ENCODE peak calls at places on chromosome 17, in four cellular contexts. G is choroid plexus epithelial cell, Z is cardiac muscle cell, E is heart left ventricle. T is an unnamed sample.

GRCh38 chr17:77188084-77189066 is 47.6 kb downstream of the SEC14L1 start:
- DNase-seq in G (no peak), Z (no peak), E (no peak), T (no peak)

GRCh38 chr17:56897646-56898424 is 16.0 kb downstream of the TRIM25 start:
- DNase-seq in G (no peak), Z (no peak), E (no peak), T (peak)

GRCh38 chr17:45112559-45113423 is 19.5 kb downstream of the PLCD3 start:
- DNase-seq in G (no peak), Z (no peak), E (no peak), T (no peak)

GRCh38 chr17:74339537-74340195 is 13.6 kb downstream of the KIF19 start:
- DNase-seq in G (no peak), Z (no peak), E (no peak), T (no peak)

GRCh38 chr17:17030515-17031211 is 11.6 kb upstream of the MPRIP start:
- DNase-seq in G (no peak), Z (no peak), E (no peak), T (no peak)

GRCh38 chr17:64506201-64506575 is at the start of gene DDX5:
- DNase-seq in G (peak), Z (peak), E (peak), T (peak)

GRCh38 chr17:67500261-67500660 is 123.2 kb downstream of the PITPNC1 start:
- DNase-seq in G (peak), Z (no peak), E (no peak), T (no peak)

GRCh38 chr17:67995568-67996191 is 589 bp downstream of the C17orf58 start:
- DNase-seq in G (peak), Z (peak), E (peak), T (no peak)

GRCh38 chr17:10875984-10876555 is 38.2 kb upstream of the PIRT start:
- DNase-seq in G (peak), Z (peak), E (peak), T (no peak)

GRCh38 chr17:80647746-80648145 is 103.1 kb downstream of the RPTOR start:
- DNase-seq in G (peak), Z (no peak), E (no peak), T (no peak)

GRCh38 chr17:2030779-2031163 is 818 bp downstream of the DPH1 start:
- DNase-seq in G (no peak), Z (no peak), E (no peak), T (no peak)

GRCh38 chr17:8143581-8144400 is 8.4 kb downstream of the PER1 start:
- DNase-seq in G (no peak), Z (no peak), E (no peak), T (no peak)

GRCh38 chr17:42608692-42609181 is 437 bp downstream of the RETREG3 start:
- DNase-seq in G (peak), Z (no peak), E (no peak), T (no peak)
- TF ChIP-seq CTCF in G (no peak), Z (peak), E (no peak), T (no peak)

DNA sequence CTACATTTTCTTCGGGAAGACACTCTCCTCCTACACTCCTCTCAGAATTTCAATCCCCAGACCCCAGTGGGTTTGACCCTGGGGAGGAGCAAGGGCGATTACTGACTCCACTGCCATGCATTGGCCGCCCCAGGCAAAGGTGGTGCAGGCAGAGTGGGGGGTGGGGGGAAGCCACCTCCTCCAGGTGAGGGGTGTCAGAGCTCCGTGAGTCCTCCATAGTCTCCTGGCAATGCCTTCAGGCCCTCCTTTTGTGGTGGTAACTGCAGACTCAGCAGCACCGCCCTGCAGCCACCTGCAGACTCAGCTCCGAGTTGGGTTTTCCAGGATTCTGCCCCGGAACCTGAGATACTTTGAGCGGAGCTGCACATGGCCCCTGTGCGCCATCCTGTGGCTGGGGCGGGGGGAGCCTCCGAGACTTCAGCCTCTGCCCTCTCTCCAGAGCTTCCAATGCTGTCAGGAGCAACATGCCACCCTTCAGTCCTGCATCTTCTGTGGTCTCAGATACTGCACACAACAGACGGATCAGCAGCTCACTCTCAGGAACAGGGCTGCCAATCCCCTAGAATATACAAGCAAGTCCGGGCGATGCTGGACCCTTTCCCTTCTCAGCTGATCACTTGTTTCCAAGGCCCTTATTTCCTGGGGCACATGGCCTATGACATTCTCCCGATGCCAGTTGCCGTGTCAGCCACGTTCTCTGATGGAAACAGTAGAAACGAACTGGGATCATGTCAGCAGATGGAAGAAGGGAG is 2.4 kb upstream of the SLC47A2 start:
- DNase-seq in G (no peak), Z (no peak), E (no peak), T (no peak)
- TF ChIP-seq CTCF in G (peak), Z (peak), E (no peak), T (no peak)

GRCh38 chr17:27495460-27495859 is 39.2 kb downstream of the KSR1 start:
- DNase-seq in G (no peak), Z (no peak), E (no peak), T (no peak)

GRCh38 chr17:27496005-27496404 is 39.8 kb downstream of the KSR1 start:
- DNase-seq in G (no peak), Z (no peak), E (no peak), T (no peak)

GRCh38 chr17:27496501-27496943 is 40.3 kb downstream of the KSR1 start:
- DNase-seq in G (no peak), Z (no peak), E (no peak), T (no peak)

GRCh38 chr17:27497696-27498095 is 41.4 kb downstream of the KSR1 start:
- DNase-seq in G (no peak), Z (no peak), E (no peak), T (peak)

GRCh38 chr17:27496971-27497370 is 40.7 kb downstream of the KSR1 start:
- DNase-seq in G (no peak), Z (no peak), E (no peak), T (no peak)
- TF ChIP-seq CTCF in G (no peak), Z (no peak), E (no peak), T (no peak)

GRCh38 chr17:49267912-49268311 is 37.3 kb upstream of the PHOSPHO1 start:
- DNase-seq in G (no peak), Z (no peak), E (no peak), T (no peak)
- TF ChIP-seq CTCF in G (no peak), Z (no peak), E (no peak), T (no peak)

GRCh38 chr17:79024901-79025737 is 1.1 kb downstream of the C1QTNF1 start:
- DNase-seq in G (no peak), Z (peak), E (peak), T (peak)

GRCh38 chr17:79022507-79022991 is 1.4 kb upstream of the C1QTNF1 start:
- DNase-seq in G (peak), Z (no peak), E (peak), T (peak)

GRCh38 chr17:79026345-79027273 is 2.6 kb downstream of the C1QTNF1 start:
- DNase-seq in G (peak), Z (no peak), E (no peak), T (peak)

GRCh38 chr17:79023180-79023705 is 726 bp upstream of the C1QTNF1 start:
- DNase-seq in G (no peak), Z (no peak), E (no peak), T (peak)

GRCh38 chr17:79023886-79024771 is at the start of gene C1QTNF1:
- DNase-seq in G (peak), Z (peak), E (peak), T (no peak)
- TF ChIP-seq CTCF in G (peak), Z (peak), E (peak), T (no peak)

GRCh38 chr17:39674179-39674578 is 5.9 kb downstream of the PNMT start:
- DNase-seq in G (no peak), Z (no peak), E (no peak), T (no peak)

GRCh38 chr17:39671651-39672521 is 3.6 kb downstream of the PNMT start:
- DNase-seq in G (peak), Z (peak), E (peak), T (no peak)

GRCh38 chr17:39673335-39674081 is 5.3 kb downstream of the PNMT start:
- DNase-seq in G (no peak), Z (no peak), E (no peak), T (no peak)

GRCh38 chr17:39670746-39671145 is 2.5 kb downstream of the PNMT start:
- DNase-seq in G (no peak), Z (no peak), E (no peak), T (no peak)

DNA sequence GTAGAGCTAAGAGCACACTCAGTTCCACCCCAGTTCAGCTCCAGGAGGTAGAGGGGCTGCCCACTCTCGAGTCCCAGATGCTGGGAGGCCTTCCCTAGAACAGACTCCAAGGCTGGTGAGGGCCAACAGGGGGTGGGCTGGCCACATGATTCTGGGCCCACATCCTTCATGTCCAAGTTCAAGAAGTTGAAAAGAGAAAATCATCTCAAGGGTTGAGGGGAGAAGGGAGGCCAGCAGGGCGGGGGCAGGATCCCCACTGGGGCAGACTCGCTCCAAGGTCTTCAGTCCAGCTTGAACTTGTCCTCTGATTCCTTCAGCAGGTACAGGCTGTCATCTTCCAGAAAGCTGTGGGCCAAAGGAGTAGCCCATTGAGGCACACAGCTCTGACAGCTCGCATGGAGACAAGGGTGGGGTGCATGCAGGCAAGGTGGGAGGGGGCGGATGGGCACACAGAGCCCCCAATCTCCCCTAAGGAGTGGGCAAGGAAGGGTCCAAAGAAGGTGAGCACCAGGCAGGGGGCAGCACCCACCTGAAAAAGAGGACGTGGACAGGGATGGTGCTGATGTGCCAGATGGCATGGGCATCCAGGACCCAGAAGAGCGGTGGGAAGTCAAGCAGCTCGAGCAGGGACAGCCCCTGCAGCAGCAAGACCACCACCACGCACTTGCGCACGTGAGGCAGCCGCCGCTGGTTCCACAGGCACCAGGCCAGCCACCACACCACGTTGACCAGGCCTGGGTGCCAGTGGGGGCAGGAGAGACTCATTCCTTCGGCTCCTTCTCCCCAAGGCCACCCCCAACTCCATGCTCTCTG is 4.5 kb downstream of the PNMT start:
- DNase-seq in G (no peak), Z (no peak), E (no peak), T (no peak)
- TF ChIP-seq CTCF in G (no peak), Z (no peak), E (no peak), T (no peak)

DNA sequence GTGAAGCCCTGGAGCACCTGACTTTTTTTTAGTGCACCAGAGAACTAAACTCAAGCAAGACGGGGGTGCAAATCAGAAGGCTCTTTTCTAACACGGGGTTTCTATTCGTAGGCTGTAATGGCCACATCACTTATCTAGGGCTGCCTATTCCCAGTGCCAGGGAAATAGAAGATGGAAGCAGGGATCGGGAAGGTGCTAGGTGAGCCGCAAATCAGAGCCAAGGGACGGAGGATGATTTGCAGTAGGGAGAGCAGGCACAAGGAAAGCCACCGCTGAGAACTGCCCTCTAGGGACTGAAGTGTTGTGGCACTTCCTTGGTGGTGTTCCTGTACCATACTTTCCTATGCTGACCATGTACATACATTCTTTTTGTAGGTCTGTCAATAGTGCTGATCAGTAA is 7.8 kb upstream of the SLC46A1 start:
- DNase-seq in G (no peak), Z (no peak), E (no peak), T (no peak)
- TF ChIP-seq CTCF in G (no peak), Z (no peak), E (no peak), T (no peak)

DNA sequence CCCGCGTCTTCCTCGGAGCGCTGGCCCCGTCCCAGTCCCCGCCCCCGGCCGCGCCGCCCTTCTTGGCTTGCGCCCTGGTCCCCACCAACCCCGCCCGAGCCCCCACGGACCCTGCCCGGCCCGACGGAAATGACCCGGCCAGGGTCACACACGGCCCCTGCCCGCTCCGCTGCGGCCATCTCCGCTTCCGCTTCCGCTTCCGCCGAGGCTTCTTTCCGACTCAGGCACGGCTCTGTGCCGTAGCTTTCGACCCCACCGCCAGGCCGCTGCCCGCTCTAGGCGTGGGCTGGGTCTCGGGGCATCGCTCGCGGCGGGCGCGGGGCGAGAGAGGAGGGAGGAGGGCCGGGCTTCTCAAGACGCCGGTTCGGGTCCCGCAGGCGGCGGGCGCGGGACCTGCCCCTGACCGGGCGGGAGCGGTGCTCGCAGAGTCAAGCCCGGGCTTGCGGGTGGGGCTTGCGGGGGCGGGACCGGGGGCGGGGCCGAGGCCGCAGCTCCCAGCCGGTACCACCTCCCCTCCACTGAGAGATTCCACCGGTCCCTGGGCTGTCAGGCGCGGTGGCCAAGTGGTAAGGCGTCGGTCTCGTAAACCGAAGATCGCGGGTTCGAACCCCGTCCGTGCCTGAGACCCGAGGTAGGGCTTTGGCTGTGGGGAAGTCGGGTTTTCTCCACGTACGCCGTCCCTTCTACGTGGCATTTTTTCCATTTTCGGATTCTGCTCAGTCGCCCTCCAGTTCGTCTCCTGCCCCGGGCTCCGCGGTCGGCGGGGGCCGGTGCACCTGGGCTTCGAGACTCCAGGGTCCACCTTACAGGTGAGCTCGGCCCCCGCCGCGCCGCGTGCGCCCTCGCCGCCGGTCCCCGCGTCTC is 158.3 kb downstream of the RAB11FIP4 start:
- DNase-seq in G (peak), Z (peak), E (peak), T (peak)
- TF ChIP-seq CTCF in G (no peak), Z (no peak), E (no peak), T (no peak)

GRCh38 chr17:43171761-43172487 is 910 bp downstream of the NBR1 start:
- DNase-seq in G (peak), Z (peak), E (peak), T (peak)
- TF ChIP-seq CTCF in G (peak), Z (peak), E (peak), T (no peak)

T was measured in lower leg skin.